ENCODE peak calls at places on chromosomes 16 and 17, in seven cellular contexts. B is breast epithelium, J is adrenal gland, K is esophagus squamous epithelium, S is HCT116, Y is sigmoid colon, U is NB4. Q is an unnamed sample.

GRCh38 chr17:31900877-31901276 is 631 bp downstream of the UTP6 start:
- DNase-seq in B (no peak), Y (no peak), J (no peak), U (peak; percentile 34), K (no peak), S (no peak), Q (no peak)

GRCh38 chr16:24729967-24730815 is 740 bp downstream of the TNRC6A start:
- DNase-seq in U (peak; percentile 45), K (no peak), B (no peak), Y (peak; percentile 65), J (peak; percentile 39), S (no peak), Q (no peak)

GRCh38 chr16:72995151-72995881 is 52.6 kb downstream of the ZFHX3 start:
- DNase-seq in J (no peak), K (no peak), B (no peak), U (peak; percentile 63), S (no peak), Y (no peak), Q (peak; percentile 75)

GRCh38 chr16:48365601-48366164 is 19.5 kb downstream of the SIAH1 start:
- DNase-seq in S (peak; percentile 77), K (peak; percentile 32), J (peak; percentile 95), Y (peak; percentile 94), U (peak; percentile 91), B (peak; percentile 88), Q (peak; percentile 97)

GRCh38 chr17:16351831-16352230 is 1.4 kb downstream of the CENPV start:
- DNase-seq in U (peak; percentile 22), Y (no peak), J (no peak), S (no peak), B (no peak), K (no peak), Q (no peak)

GRCh38 chr17:61478026-61478789 is 26.0 kb downstream of the TBX4 start:
- DNase-seq in J (no peak), Y (peak; percentile 36), S (no peak), B (no peak), U (no peak), K (no peak), Q (no peak)

GRCh38 chr17:3005696-3006095 is 57.7 kb downstream of the OR1D5 start:
- DNase-seq in U (no peak), J (no peak), Y (no peak), B (no peak), K (no peak), S (no peak), Q (no peak)

GRCh38 chr16:27383511-27384243 is 18.3 kb upstream of the IL21R start:
- DNase-seq in U (peak; percentile 64), B (no peak), S (no peak), Y (peak; percentile 71), J (no peak), K (no peak), Q (peak; percentile 87)

GRCh38 chr16:29743827-29744531 is 1.8 kb downstream of the C16orf54 start:
- DNase-seq in J (no peak), U (no peak), B (no peak), Y (no peak), K (no peak), S (no peak), Q (no peak)

GRCh38 chr17:35766903-35767510 is 6.3 kb downstream of the C17orf50 start:
- DNase-seq in Y (no peak), J (peak; percentile 69), U (peak; percentile 48), B (no peak), K (no peak), S (no peak), Q (no peak)

GRCh38 chr16:988465-989353 is 7.1 kb downstream of the SOX8 start:
- DNase-seq in K (no peak), J (no peak), Y (no peak), B (no peak), U (no peak), S (no peak), Q (no peak)

GRCh38 chr17:50062323-50063243 is 6.7 kb downstream of the ITGA3 start:
- DNase-seq in K (no peak), Y (peak; percentile 93), U (no peak), J (peak; percentile 89), B (peak; percentile 84), S (peak; percentile 91), Q (peak; percentile 93)

GRCh38 chr17:44539664-44540063 is 17.6 kb upstream of the FZD2 start:
- DNase-seq in J (no peak), Y (no peak), U (no peak), K (no peak), S (no peak), B (no peak), Q (no peak)

GRCh38 chr17:82752371-82753200 is 721 bp downstream of the TBCD start:
- DNase-seq in K (no peak), Y (peak; percentile 73), B (no peak), S (no peak), U (peak; percentile 43), J (no peak), Q (no peak)

GRCh38 chr17:81173761-81174160 is 7.7 kb upstream of the AATK start:
- DNase-seq in U (no peak), K (no peak), B (no peak), S (no peak), Y (no peak), J (no peak), Q (no peak)

GRCh38 chr16:65967376-65967775 is 399.1 kb upstream of the CDH5 start:
- DNase-seq in Y (no peak), K (no peak), J (no peak), B (no peak), S (no peak), U (no peak), Q (no peak)

GRCh38 chr16:56347166-56347565 is 78.2 kb downstream of the AMFR start:
- DNase-seq in K (no peak), U (no peak), S (no peak), Y (no peak), B (no peak), J (no peak), Q (no peak)

GRCh38 chr16:56346131-56346890 is 79.0 kb downstream of the AMFR start:
- DNase-seq in S (no peak), U (no peak), K (no peak), B (no peak), J (no peak), Y (no peak), Q (no peak)

GRCh38 chr16:56349086-56349415 is 76.3 kb downstream of the AMFR start:
- DNase-seq in S (no peak), J (no peak), U (no peak), Y (no peak), K (no peak), B (no peak), Q (no peak)

GRCh38 chr16:56348168-56349085 is 76.9 kb downstream of the AMFR start:
- DNase-seq in S (no peak), K (no peak), U (no peak), J (no peak), B (no peak), Y (no peak), Q (no peak)

GRCh38 chr16:56347670-56348069 is 77.7 kb downstream of the AMFR start:
- DNase-seq in U (no peak), Y (no peak), S (no peak), J (no peak), B (no peak), K (no peak), Q (no peak)
- H3K4me3 ChIP-seq in U (no peak overlapping the region), Y (no peak overlapping the region), S (no peak overlapping the region), J (no peak overlapping the region), B (no peak overlapping the region), K (no peak overlapping the region), Q (no peak overlapping the region)

GRCh38 chr16:50611332-50611934 is 63.2 kb downstream of the NKD1 start:
- DNase-seq in J (no peak), U (peak; percentile 89), S (no peak), Y (no peak), B (no peak), K (no peak), Q (no peak)
- TF ChIP-seq CTCF in J (no peak), U (peak; percentile 47), S (no peak), Y (no peak), B (no peak), K (no peak), Q (no peak)

GRCh38 chr16:4241601-4242270 is at the start of gene SRL:
- DNase-seq in Y (no peak), B (no peak), U (no peak), J (no peak), K (no peak), S (no peak), Q (no peak)

GRCh38 chr16:4239682-4240175 is 2.2 kb downstream of the SRL start:
- DNase-seq in Y (no peak), K (no peak), J (no peak), S (no peak), U (no peak), B (no peak), Q (no peak)

GRCh38 chr16:4244254-4244812 is 2.5 kb upstream of the SRL start:
- DNase-seq in B (no peak), U (peak; percentile 52), Y (no peak), S (no peak), K (no peak), J (no peak), Q (no peak)

GRCh38 chr16:4239020-4239419 is 2.9 kb downstream of the SRL start:
- DNase-seq in Y (no peak), K (no peak), U (no peak), B (no peak), J (no peak), S (no peak), Q (no peak)

DNA sequence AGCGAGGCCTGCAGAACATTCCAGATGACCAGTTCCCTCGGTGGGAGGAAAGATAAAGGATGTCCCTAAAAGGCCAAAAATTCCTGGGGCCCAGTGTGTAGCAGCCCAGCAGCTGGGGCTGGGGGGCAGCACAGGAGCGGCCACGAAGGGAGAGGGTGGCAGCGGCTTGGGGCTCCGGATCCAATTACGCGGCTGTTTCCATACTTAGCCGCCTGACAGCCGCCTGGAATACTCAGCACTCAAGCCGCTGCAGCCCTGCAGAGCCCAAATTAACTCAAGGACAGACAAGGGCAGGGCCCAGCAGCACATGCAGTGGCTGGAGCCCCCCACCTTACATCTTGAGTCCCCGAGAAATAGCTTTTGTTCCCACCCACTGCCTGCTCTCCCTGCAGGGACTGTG is 1.3 kb downstream of the SRL start:
- DNase-seq in Y (no peak), B (no peak), S (no peak), U (no peak), J (no peak), K (no peak), Q (no peak)
- TF ChIP-seq POLR2A in Y (no peak), B (no peak), S (no peak), U (no peak), J (no peak), K (no peak), Q (no peak)

DNA sequence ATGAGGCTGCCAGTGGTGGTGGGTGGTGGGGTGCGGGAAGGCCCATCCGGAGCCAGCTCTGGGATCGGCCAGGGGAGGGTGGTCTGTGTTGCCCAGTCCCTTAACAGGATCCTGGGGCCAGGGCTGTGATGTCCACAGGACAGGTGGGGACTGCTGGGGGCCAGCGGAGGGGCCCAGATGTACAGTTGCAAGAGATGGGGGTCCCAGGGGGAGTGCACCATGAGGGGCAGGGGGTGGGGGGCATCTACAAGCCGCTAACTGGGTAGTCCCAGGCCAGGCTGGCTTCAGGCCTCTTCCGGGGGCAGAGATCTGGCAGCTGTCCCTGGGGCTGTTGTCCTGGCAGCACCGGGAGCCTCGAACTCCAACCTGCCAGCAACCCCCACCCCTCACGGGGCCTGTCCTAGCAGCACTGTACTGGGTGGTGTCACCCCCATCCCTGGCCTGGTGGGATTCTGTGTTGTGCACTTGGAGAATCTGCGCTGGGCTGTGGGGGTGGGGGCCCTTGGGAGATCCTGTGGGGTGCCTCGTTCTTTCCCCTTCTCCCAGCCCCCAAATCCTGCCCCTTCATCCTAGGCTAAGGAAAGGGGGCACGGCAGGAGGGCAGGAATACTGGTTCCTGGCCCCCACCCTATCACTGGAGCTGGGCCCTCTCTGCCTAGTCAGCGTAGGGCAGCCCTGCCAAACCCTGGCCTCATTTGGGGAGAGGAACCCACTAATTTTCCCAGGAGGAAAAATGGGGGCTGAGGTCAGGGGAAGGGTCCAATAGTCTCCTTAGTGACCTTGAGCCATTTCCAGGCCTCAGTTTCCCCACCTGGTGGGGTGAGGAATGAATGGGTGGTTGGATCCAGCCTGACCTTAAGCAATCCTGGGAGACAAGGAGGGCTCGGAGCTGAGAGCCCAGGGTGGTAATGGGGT is 1.4 kb downstream of the MTSS2 start:
- DNase-seq in J (peak; percentile 70), U (no peak), S (no peak), K (no peak), Y (no peak), B (no peak), Q (no peak)
- H3K4me3 ChIP-seq in J (peak overlapping the region; percentile 68), U (peak overlapping the region; percentile 97), S (peak overlapping the region; percentile 95), K (peak overlapping the region; percentile 76), Y (peak overlapping the region; percentile 75), B (peak overlapping the region; percentile 94), Q (no peak overlapping the region)